ENCODE peak calls at places on chromosome 2, in eight cellular contexts. A is GM12891, V is astrocyte of the spinal cord, M is A172, R is skeletal muscle cell, F is ELF-1, S is GM10248, J is NCI-H345. H is an unnamed sample.

GRCh38 chr2:8457620-8458255 is 224.1 kb upstream of the ID2 start:
- DNase-seq in A (no peak), V (no peak), M (no peak), R (no peak), F (no peak), S (no peak), J (peak; percentile 71), H (no peak)

GRCh38 chr2:96427917-96428316 is 77.2 kb downstream of the NEURL3 start:
- DNase-seq in A (no peak), V (peak; percentile 48), M (peak; percentile 97), R (peak; percentile 48), F (no peak), S (no peak), J (no peak), H (peak; percentile 48)

GRCh38 chr2:21356076-21356856 is 232.5 kb downstream of the TDRD15 start:
- DNase-seq in A (no peak), V (no peak), M (no peak), R (no peak), F (peak; percentile 9), S (no peak), J (no peak), H (no peak)

GRCh38 chr2:106859498-106859897 is 26.5 kb downstream of the ST6GAL2 start:
- DNase-seq in A (no peak), V (no peak), M (no peak), R (no peak), F (no peak), S (no peak), J (no peak), H (no peak)

GRCh38 chr2:231364961-231365810 is 30.3 kb upstream of the B3GNT7 start:
- DNase-seq in A (no peak), V (peak; percentile 79), M (peak; percentile 82), R (peak; percentile 59), F (peak; percentile 90), S (no peak), J (no peak), H (peak; percentile 97)

GRCh38 chr2:28496781-28497180 is 921 bp downstream of the PLB1 start:
- DNase-seq in A (no peak), V (no peak), M (no peak), R (no peak), F (no peak), S (no peak), J (no peak), H (no peak)

GRCh38 chr2:113754989-113755689 is 1.3 kb downstream of the SLC35F5 start:
- DNase-seq in A (no peak), V (peak; percentile 5), M (no peak), R (no peak), F (no peak), S (no peak), J (no peak), H (no peak)

GRCh38 chr2:175552902-175553301 is 371.4 kb upstream of the ATP5MC3 start:
- DNase-seq in A (no peak), V (no peak), M (no peak), R (no peak), F (peak; percentile 15), S (no peak), J (no peak), H (no peak)

GRCh38 chr2:225157052-225157451 is 114.8 kb upstream of the DOCK10 start:
- DNase-seq in A (no peak), V (no peak), M (no peak), R (no peak), F (no peak), S (no peak), J (no peak), H (no peak)

GRCh38 chr2:1586946-1587840 is 157.1 kb downstream of the PXDN start:
- DNase-seq in A (no peak), V (no peak), M (peak; percentile 93), R (no peak), F (no peak), S (no peak), J (no peak), H (no peak)

GRCh38 chr2:45855374-45855773 is 203.9 kb downstream of the PRKCE start:
- DNase-seq in A (no peak), V (peak; percentile 3), M (no peak), R (no peak), F (no peak), S (no peak), J (no peak), H (no peak)

GRCh38 chr2:154452906-154453493 is 245.5 kb upstream of the KCNJ3 start:
- DNase-seq in A (no peak), V (peak; percentile 7), M (peak; percentile 53), R (no peak), F (no peak), S (peak; percentile 8), J (no peak), H (peak; percentile 22)

GRCh38 chr2:30084915-30085314 is 61.9 kb upstream of the YPEL5 start:
- DNase-seq in A (no peak), V (no peak), M (no peak), R (no peak), F (no peak), S (no peak), J (no peak), H (no peak)

GRCh38 chr2:189614585-189614984 is 34.0 kb upstream of the SLC40A1 start:
- DNase-seq in A (no peak), V (no peak), M (no peak), R (no peak), F (no peak), S (no peak), J (no peak), H (no peak)

GRCh38 chr2:128318776-128319456 is at the start of gene HS6ST1:
- DNase-seq in A (peak; percentile 83), V (peak; percentile 73), M (peak; percentile 36), R (no peak), F (peak; percentile 59), S (peak; percentile 91), J (peak; percentile 88), H (peak; percentile 61)

GRCh38 chr2:156538083-156538504 is 101.9 kb downstream of the GPD2 start:
- DNase-seq in A (no peak), V (peak; percentile 43), M (no peak), R (no peak), F (no peak), S (peak; percentile 18), J (no peak), H (no peak)

GRCh38 chr2:103008586-103008985 is 246.8 kb downstream of the TMEM182 start:
- DNase-seq in A (no peak), V (no peak), M (no peak), R (no peak), F (peak; percentile 1), S (no peak), J (no peak), H (no peak)

GRCh38 chr2:1324884-1325283 is 88.4 kb upstream of the TPO start:
- DNase-seq in A (no peak), V (no peak), M (no peak), R (no peak), F (no peak), S (no peak), J (no peak), H (no peak)

GRCh38 chr2:212451786-212452200 is 86.8 kb downstream of the ERBB4 start:
- DNase-seq in A (no peak), V (peak; percentile 45), M (peak; percentile 93), R (peak; percentile 39), F (no peak), S (no peak), J (no peak), H (peak; percentile 83)

GRCh38 chr2:241703128-241703604 is 1.3 kb downstream of the ING5 start:
- DNase-seq in A (no peak), V (peak; percentile 14), M (no peak), R (no peak), F (no peak), S (peak; percentile 15), J (peak; percentile 22), H (peak; percentile 20)

H was measured in COLO829.